ENCODE peak calls at places on chromosomes 6 and 20, in five cellular contexts. Z is astrocyte, K is NCI-H345, D is cardiac muscle cell, I is BJ. Y is an unnamed sample.

GRCh38 chr6:17845598-17845997 is 138.9 kb upstream of the NUP153 start:
- DNase-seq in I (no peak), D (no peak), K (no peak), Z (no peak), Y (no peak)

GRCh38 chr20:35092524-35093244 is at the start of gene TRPC4AP:
- DNase-seq in K (peak; percentile 94), D (peak; percentile 94), I (peak; percentile 44), Z (peak; percentile 67), Y (peak; percentile 89)

GRCh38 chr6:87444362-87444761 is 28.4 kb upstream of the SLC35A1 start:
- DNase-seq in D (no peak), K (no peak), I (no peak), Z (no peak), Y (no peak)

GRCh38 chr6:39926668-39927067 is 7.6 kb downstream of the MOCS1 start:
- DNase-seq in Z (no peak), K (no peak), I (no peak), D (no peak), Y (no peak)

GRCh38 chr20:13610205-13610604 is 28.5 kb downstream of the TASP1 start:
- DNase-seq in D (peak; percentile 5), Z (no peak), I (no peak), K (no peak), Y (no peak)

GRCh38 chr6:147156799-147157382 is 47.3 kb upstream of the STXBP5 start:
- DNase-seq in D (no peak), Z (peak; percentile 39), K (no peak), I (no peak), Y (no peak)

GRCh38 chr6:107636486-107636885 is 146.6 kb downstream of the SOBP start:
- DNase-seq in I (no peak), Z (no peak), K (no peak), D (no peak), Y (no peak)

GRCh38 chr6:14924126-14925024 is 321.5 kb upstream of the JARID2 start:
- DNase-seq in Z (no peak), K (peak; percentile 60), D (no peak), I (no peak), Y (peak; percentile 68)

GRCh38 chr6:137264308-137265075 is 45.3 kb upstream of the IFNGR1 start:
- DNase-seq in Z (no peak), K (no peak), D (no peak), I (peak; percentile 26), Y (no peak)

GRCh38 chr6:155219858-155220301 is 43.9 kb upstream of the CLDN20 start:
- DNase-seq in I (no peak), K (no peak), Z (no peak), D (no peak), Y (no peak)

GRCh38 chr20:53578492-53579222 is 15.0 kb downstream of the ZNF217 start:
- DNase-seq in D (peak; percentile 95), I (peak; percentile 48), Z (peak; percentile 69), K (peak; percentile 79), Y (peak; percentile 48)

GRCh38 chr20:43178079-43178478 is 11.6 kb downstream of the PTPRT start:
- DNase-seq in Z (no peak), D (no peak), K (no peak), I (no peak), Y (no peak)

GRCh38 chr20:52191436-52192295 is at the start of gene ZFP64:
- DNase-seq in K (peak; percentile 88), D (peak; percentile 80), Z (peak; percentile 64), I (peak; percentile 27), Y (peak; percentile 72)

GRCh38 chr20:50276119-50277063 is 85.8 kb downstream of the CEBPB start:
- DNase-seq in Z (no peak), K (no peak), D (no peak), I (no peak), Y (no peak)

GRCh38 chr6:3888153-3888957 is 39.2 kb downstream of the FAM50B start:
- DNase-seq in D (peak; percentile 44), Z (no peak), K (no peak), I (no peak), Y (no peak)

GRCh38 chr20:23078994-23079364 is 7.1 kb downstream of the CD93 start:
- DNase-seq in K (no peak), Z (no peak), D (no peak), I (no peak), Y (no peak)

GRCh38 chr20:50595433-50595895 is 85.3 kb downstream of the PTPN1 start:
- DNase-seq in I (no peak), D (no peak), K (no peak), Z (no peak), Y (no peak)

GRCh38 chr6:47376930-47377329 is 67.2 kb upstream of the TNFRSF21 start:
- DNase-seq in D (no peak), I (no peak), Z (no peak), K (no peak), Y (no peak)

GRCh38 chr20:63191400-63191799 is 24.5 kb downstream of the YTHDF1 start:
- DNase-seq in K (peak; percentile 98), Z (no peak), D (no peak), I (no peak), Y (no peak)

GRCh38 chr20:362271-363254 is 15.7 kb downstream of the NRSN2 start:
- DNase-seq in D (peak; percentile 95), I (peak; percentile 26), K (peak; percentile 95), Z (no peak), Y (no peak)

GRCh38 chr6:7311920-7312615 is 931 bp downstream of the SSR1 start:
- DNase-seq in K (no peak), Z (peak; percentile 27), D (no peak), I (no peak), Y (no peak)

GRCh38 chr6:40947876-40948514 is 91.0 kb downstream of the UNC5CL start:
- DNase-seq in D (peak; percentile 54), I (peak; percentile 69), K (no peak), Z (peak; percentile 79), Y (no peak)

GRCh38 chr6:127301199-127301700 is 34.6 kb downstream of the RNF146 start:
- DNase-seq in K (no peak), D (peak; percentile 55), Z (peak; percentile 63), I (no peak), Y (no peak)

GRCh38 chr6:137680678-137681346 is 186.2 kb upstream of the TNFAIP3 start:
- DNase-seq in Z (peak; percentile 24), I (no peak), D (peak; percentile 64), K (no peak), Y (no peak)

GRCh38 chr6:156961282-156961892 is 184.2 kb downstream of the ARID1B start:
- DNase-seq in K (no peak), I (no peak), Z (no peak), D (no peak), Y (no peak)

GRCh38 chr6:138726066-138727060 is 47.2 kb upstream of the CCDC28A start:
- DNase-seq in K (no peak), I (no peak), D (no peak), Z (no peak), Y (no peak)

GRCh38 chr6:16800942-16801341 is 39.7 kb upstream of the ATXN1 start:
- DNase-seq in I (peak; percentile 17), K (no peak), D (peak; percentile 60), Z (peak; percentile 54), Y (no peak)

GRCh38 chr6:166907871-166908806 is 48.2 kb downstream of the RNASET2 start:
- DNase-seq in I (no peak), K (no peak), D (no peak), Z (no peak), Y (no peak)

GRCh38 chr6:156420172-156420993 is 356.8 kb upstream of the ARID1B start:
- DNase-seq in K (no peak), Z (peak; percentile 43), D (peak; percentile 26), I (no peak), Y (no peak)

GRCh38 chr6:138493413-138493812 is 5.9 kb downstream of the NHSL1 start:
- DNase-seq in D (peak; percentile 69), Z (peak; percentile 88), K (peak; percentile 24), I (peak; percentile 68), Y (no peak)

GRCh38 chr6:3403244-3404154 is 53.4 kb downstream of the SLC22A23 start:
- DNase-seq in K (no peak), Z (no peak), D (no peak), I (no peak), Y (peak; percentile 69)

GRCh38 chr6:108799791-108800190 is 48.4 kb upstream of the ARMC2 start:
- DNase-seq in Z (no peak), I (no peak), D (no peak), K (no peak), Y (no peak)

GRCh38 chr20:9262653-9263194 is 193.8 kb downstream of the PLCB4 start:
- DNase-seq in K (no peak), D (peak; percentile 30), Z (peak; percentile 9), I (no peak), Y (no peak)

GRCh38 chr6:110949679-110950285 is 8.7 kb upstream of the GTF3C6 start:
- DNase-seq in Z (no peak), K (no peak), I (no peak), D (peak; percentile 59), Y (no peak)

GRCh38 chr6:4655196-4656025 is 120.8 kb upstream of the CDYL start:
- DNase-seq in I (no peak), D (no peak), Z (no peak), K (no peak), Y (no peak)

GRCh38 chr20:63620991-63621390 is 5.9 kb downstream of the GMEB2 start:
- DNase-seq in I (no peak), Z (no peak), D (no peak), K (no peak), Y (no peak)

GRCh38 chr6:40268166-40268958 is 318.8 kb downstream of the LRFN2 start:
- DNase-seq in K (no peak), D (no peak), Z (no peak), I (no peak), Y (no peak)

Y was measured in nephron progenitor cell.